ENCODE peak calls at places on chromosome 13, in five cellular contexts. One of them, this sample, is unnamed.
A peak's percentile ranks its signal among the peaks of the same experiment; 100 is the strongest.

GRCh38 chr13:44155422-44156293 is 218.0 kb upstream of the SERP2 start:
- DNase-seq in iPS DF 6.9: no peak
- DNase-seq in astrocyte of the spinal cord: peak; percentile 39
- DNase-seq in lower leg skin: peak; percentile 88
- DNase-seq in H7: peak; percentile 43
- DNase-seq in this sample: peak; percentile 43

GRCh38 chr13:110820311-110820710 is 94.6 kb downstream of the ANKRD10 start:
- DNase-seq in iPS DF 6.9: no peak
- DNase-seq in astrocyte of the spinal cord: no peak
- DNase-seq in lower leg skin: no peak
- DNase-seq in H7: peak; percentile 53
- DNase-seq in this sample: no peak

GRCh38 chr13:44426461-44426860 is 52.8 kb downstream of the SERP2 start:
- DNase-seq in astrocyte of the spinal cord: no peak
- DNase-seq in H7: no peak
- DNase-seq in lower leg skin: peak; percentile 70
- DNase-seq in iPS DF 6.9: no peak
- DNase-seq in this sample: no peak

GRCh38 chr13:111903143-111903542 is 163.8 kb upstream of the SOX1 start:
- DNase-seq in astrocyte of the spinal cord: no peak
- DNase-seq in iPS DF 6.9: no peak
- DNase-seq in lower leg skin: peak; percentile 40
- DNase-seq in H7: no peak
- DNase-seq in this sample: peak; percentile 14

GRCh38 chr13:66489586-66489985 is 740.5 kb downstream of the PCDH9 start:
- DNase-seq in iPS DF 6.9: no peak
- DNase-seq in astrocyte of the spinal cord: no peak
- DNase-seq in lower leg skin: no peak
- DNase-seq in H7: no peak
- DNase-seq in this sample: no peak

GRCh38 chr13:73173160-73173905 is 114.5 kb downstream of the KLF5 start:
- DNase-seq in lower leg skin: no peak
- DNase-seq in H7: no peak
- DNase-seq in iPS DF 6.9: no peak
- DNase-seq in astrocyte of the spinal cord: no peak
- DNase-seq in this sample: no peak

GRCh38 chr13:34124912-34125311 is 307.0 kb downstream of the RFC3 start:
- DNase-seq in H7: no peak
- DNase-seq in iPS DF 6.9: no peak
- DNase-seq in astrocyte of the spinal cord: no peak
- DNase-seq in lower leg skin: no peak
- DNase-seq in this sample: no peak

GRCh38 chr13:47798906-47799305 is 202.2 kb downstream of the SUCLA2 start:
- DNase-seq in astrocyte of the spinal cord: peak; percentile 25
- DNase-seq in lower leg skin: no peak
- DNase-seq in H7: peak; percentile 10
- DNase-seq in iPS DF 6.9: no peak
- DNase-seq in this sample: peak; percentile 19

GRCh38 chr13:49495783-49496762 is at the start of gene PHF11:
- DNase-seq in astrocyte of the spinal cord: peak; percentile 70
- DNase-seq in H7: peak; percentile 91
- DNase-seq in lower leg skin: peak; percentile 96
- DNase-seq in iPS DF 6.9: no peak
- DNase-seq in this sample: peak; percentile 89

GRCh38 chr13:21010621-21011020 is 50.8 kb downstream of the LATS2 start:
- DNase-seq in iPS DF 6.9: no peak
- DNase-seq in lower leg skin: peak; percentile 9
- DNase-seq in astrocyte of the spinal cord: no peak
- DNase-seq in H7: no peak
- DNase-seq in this sample: peak; percentile 49

GRCh38 chr13:61927648-61928047 is 512.0 kb upstream of the PCDH20 start:
- DNase-seq in H7: no peak
- DNase-seq in iPS DF 6.9: no peak
- DNase-seq in astrocyte of the spinal cord: no peak
- DNase-seq in lower leg skin: no peak
- DNase-seq in this sample: no peak

GRCh38 chr13:65892859-65893258 is 1337.3 kb downstream of the PCDH9 start:
- DNase-seq in astrocyte of the spinal cord: no peak
- DNase-seq in lower leg skin: no peak
- DNase-seq in iPS DF 6.9: no peak
- DNase-seq in H7: no peak
- DNase-seq in this sample: no peak

DNA sequence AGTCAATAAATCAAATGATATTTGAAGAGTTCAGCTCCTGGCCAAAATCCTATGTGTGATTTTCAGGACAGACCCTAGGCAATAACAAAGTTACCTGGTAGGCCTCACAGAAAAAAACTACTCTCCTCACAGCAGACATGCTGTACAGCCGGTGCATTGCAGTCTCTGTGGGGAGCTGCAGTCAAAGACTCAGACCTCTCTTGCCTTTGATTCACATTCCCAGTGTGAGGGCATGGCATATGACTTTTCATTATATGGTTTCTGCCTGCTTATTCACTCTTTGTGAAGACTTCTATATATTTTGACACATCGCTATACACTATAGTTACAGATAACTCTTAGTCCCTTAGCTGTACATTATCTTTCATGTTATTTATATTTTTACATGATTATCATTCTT is 2684.3 kb upstream of the PCDH20 start:
- DNase-seq in H7: no peak
- DNase-seq in astrocyte of the spinal cord: no peak
- DNase-seq in iPS DF 6.9: no peak
- DNase-seq in lower leg skin: no peak
- DNase-seq in this sample: no peak
- H3K4me3 ChIP-seq in H7: no peak overlapping the region
- H3K4me3 ChIP-seq in astrocyte of the spinal cord: no peak overlapping the region
- H3K4me3 ChIP-seq in iPS DF 6.9: no peak overlapping the region
- H3K4me3 ChIP-seq in lower leg skin: no peak overlapping the region
- H3K4me3 ChIP-seq in this sample: no peak overlapping the region

GRCh38 chr13:50991624-50992610 is 82.3 kb downstream of the RNASEH2B start:
- DNase-seq in H7: no peak
- DNase-seq in astrocyte of the spinal cord: peak; percentile 16
- DNase-seq in iPS DF 6.9: no peak
- DNase-seq in lower leg skin: no peak
- DNase-seq in this sample: peak; percentile 29
- H3K4me3 ChIP-seq in H7: no peak overlapping the region
- H3K4me3 ChIP-seq in astrocyte of the spinal cord: no peak overlapping the region
- H3K4me3 ChIP-seq in iPS DF 6.9: no peak overlapping the region
- H3K4me3 ChIP-seq in lower leg skin: no peak overlapping the region
- H3K4me3 ChIP-seq in this sample: no peak overlapping the region

GRCh38 chr13:94641432-94641941 is 39.8 kb downstream of the GPR180 start:
- DNase-seq in astrocyte of the spinal cord: peak; percentile 86
- DNase-seq in lower leg skin: no peak
- DNase-seq in iPS DF 6.9: no peak
- DNase-seq in H7: no peak
- DNase-seq in this sample: peak; percentile 84
- H3K4me3 ChIP-seq in astrocyte of the spinal cord: peak overlapping the region; percentile 14
- H3K4me3 ChIP-seq in lower leg skin: no peak overlapping the region
- H3K4me3 ChIP-seq in iPS DF 6.9: no peak overlapping the region
- H3K4me3 ChIP-seq in H7: no peak overlapping the region
- H3K4me3 ChIP-seq in this sample: peak overlapping the region; percentile 9

DNA sequence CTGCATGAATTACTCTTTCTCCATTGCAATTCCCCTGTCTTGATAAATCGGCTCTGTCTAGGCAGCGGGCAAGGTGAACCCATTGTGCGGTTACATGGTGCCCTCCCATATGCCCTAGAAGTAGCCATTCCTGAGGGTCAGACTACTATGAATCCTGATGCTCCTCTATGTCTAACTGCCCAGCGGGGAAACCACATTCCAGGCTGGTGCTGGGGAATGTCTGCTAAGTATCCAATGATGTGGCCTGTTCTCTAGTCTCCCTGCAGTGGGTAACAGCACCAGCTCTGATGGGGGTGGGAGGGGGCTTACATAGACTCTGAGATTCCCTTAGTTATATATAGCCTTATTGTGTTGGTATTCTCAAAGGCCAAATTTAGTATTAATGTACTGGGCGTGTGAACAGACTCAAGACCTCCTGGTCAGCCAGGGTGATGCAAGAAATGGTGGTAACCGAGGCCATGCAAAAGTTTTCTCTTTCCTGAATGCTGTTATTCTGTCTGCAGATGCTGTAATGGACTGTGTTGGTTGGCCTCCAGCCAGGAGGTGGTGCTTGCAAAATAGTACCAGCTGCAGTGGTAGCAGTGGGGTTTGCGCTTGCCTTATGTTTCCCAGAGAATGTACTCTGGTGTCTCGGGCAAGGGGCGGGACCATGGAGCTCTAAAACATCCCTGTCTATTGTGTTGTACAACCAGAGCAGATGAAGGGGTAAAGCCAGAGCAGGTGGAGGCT is 564.9 kb upstream of the SLITRK1 start:
- DNase-seq in astrocyte of the spinal cord: peak; percentile 31
- DNase-seq in lower leg skin: no peak
- DNase-seq in iPS DF 6.9: no peak
- DNase-seq in H7: no peak
- DNase-seq in this sample: no peak
- H3K4me3 ChIP-seq in astrocyte of the spinal cord: no peak overlapping the region
- H3K4me3 ChIP-seq in lower leg skin: peak overlapping the region; percentile 11
- H3K4me3 ChIP-seq in iPS DF 6.9: no peak overlapping the region
- H3K4me3 ChIP-seq in H7: no peak overlapping the region
- H3K4me3 ChIP-seq in this sample: no peak overlapping the region

GRCh38 chr13:51882570-51883225 is 20.9 kb downstream of the CCDC70 start:
- DNase-seq in iPS DF 6.9: no peak
- DNase-seq in H7: no peak
- DNase-seq in lower leg skin: no peak
- DNase-seq in astrocyte of the spinal cord: no peak
- DNase-seq in this sample: no peak

GRCh38 chr13:51881296-51881695 is 19.5 kb downstream of the CCDC70 start:
- DNase-seq in H7: no peak
- DNase-seq in astrocyte of the spinal cord: no peak
- DNase-seq in iPS DF 6.9: no peak
- DNase-seq in lower leg skin: no peak
- DNase-seq in this sample: no peak

GRCh38 chr13:51883226-51883600 is 21.4 kb downstream of the CCDC70 start:
- DNase-seq in iPS DF 6.9: no peak
- DNase-seq in H7: no peak
- DNase-seq in lower leg skin: no peak
- DNase-seq in astrocyte of the spinal cord: no peak
- DNase-seq in this sample: no peak

GRCh38 chr13:51887441-51887840 is 25.7 kb downstream of the CCDC70 start:
- DNase-seq in lower leg skin: peak; percentile 6
- DNase-seq in iPS DF 6.9: no peak
- DNase-seq in astrocyte of the spinal cord: no peak
- DNase-seq in H7: no peak
- DNase-seq in this sample: no peak

DNA sequence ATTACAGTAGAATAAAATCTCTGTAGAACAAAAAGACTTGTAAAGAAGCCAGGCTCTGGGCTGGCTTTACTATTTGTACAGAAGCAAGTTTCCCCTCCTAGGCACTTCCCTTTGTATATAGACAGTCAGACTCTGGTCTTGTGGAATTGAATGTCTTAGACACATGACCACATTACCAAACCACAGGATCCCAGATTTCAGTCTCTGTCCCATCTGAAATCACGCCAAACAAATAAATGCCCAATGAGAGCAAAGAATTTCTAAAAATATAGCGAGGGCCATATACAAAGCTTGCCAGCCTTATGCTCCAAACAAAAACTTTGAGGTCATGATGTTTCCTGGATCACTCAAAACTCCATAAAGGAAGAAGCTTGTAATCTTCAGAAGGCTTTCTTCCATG is 23.9 kb downstream of the CCDC70 start:
- DNase-seq in lower leg skin: no peak
- DNase-seq in iPS DF 6.9: no peak
- DNase-seq in astrocyte of the spinal cord: no peak
- DNase-seq in H7: no peak
- DNase-seq in this sample: no peak
- H3K4me3 ChIP-seq in lower leg skin: no peak overlapping the region
- H3K4me3 ChIP-seq in iPS DF 6.9: no peak overlapping the region
- H3K4me3 ChIP-seq in astrocyte of the spinal cord: no peak overlapping the region
- H3K4me3 ChIP-seq in H7: no peak overlapping the region
- H3K4me3 ChIP-seq in this sample: no peak overlapping the region

GRCh38 chr13:114279146-114279545 is 2.3 kb upstream of the UPF3A start:
- DNase-seq in astrocyte of the spinal cord: no peak
- DNase-seq in lower leg skin: no peak
- DNase-seq in iPS DF 6.9: no peak
- DNase-seq in H7: no peak
- DNase-seq in this sample: no peak

GRCh38 chr13:114283581-114283980 is 2.2 kb downstream of the UPF3A start:
- DNase-seq in H7: no peak
- DNase-seq in lower leg skin: no peak
- DNase-seq in astrocyte of the spinal cord: no peak
- DNase-seq in iPS DF 6.9: no peak
- DNase-seq in this sample: peak; percentile 17

GRCh38 chr13:114281351-114282142 is at the start of gene UPF3A:
- DNase-seq in iPS DF 6.9: peak; percentile 54
- DNase-seq in astrocyte of the spinal cord: peak; percentile 96
- DNase-seq in H7: peak; percentile 96
- DNase-seq in lower leg skin: peak; percentile 98
- DNase-seq in this sample: peak; percentile 93

GRCh38 chr13:114282143-114282685 is 813 bp downstream of the UPF3A start:
- DNase-seq in iPS DF 6.9: no peak
- DNase-seq in astrocyte of the spinal cord: peak; percentile 81
- DNase-seq in lower leg skin: peak; percentile 88
- DNase-seq in H7: peak; percentile 87
- DNase-seq in this sample: peak; percentile 87

DNA sequence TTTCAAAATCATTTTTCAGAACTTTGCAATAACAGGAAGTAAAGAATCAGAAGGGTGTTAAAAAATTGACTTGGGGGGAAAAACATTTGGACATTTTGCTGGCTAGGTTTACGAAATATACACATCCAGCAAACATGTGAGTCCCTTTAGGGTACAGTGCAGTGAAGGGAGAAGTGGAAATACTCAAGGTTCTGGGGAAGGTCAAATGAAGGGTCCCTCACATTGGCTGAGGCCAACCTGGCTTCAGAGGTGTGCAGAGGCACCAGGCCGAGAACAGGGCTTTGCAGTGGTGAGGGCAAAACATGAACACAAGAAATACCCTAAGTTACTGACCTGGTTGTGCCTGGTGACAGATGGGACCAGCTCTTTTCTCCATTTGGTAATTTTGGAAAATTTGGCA is 1.6 kb upstream of the UPF3A start:
- DNase-seq in astrocyte of the spinal cord: no peak
- DNase-seq in lower leg skin: no peak
- DNase-seq in H7: no peak
- DNase-seq in iPS DF 6.9: no peak
- DNase-seq in this sample: peak; percentile 14
- H3K4me3 ChIP-seq in astrocyte of the spinal cord: no peak overlapping the region
- H3K4me3 ChIP-seq in lower leg skin: no peak overlapping the region
- H3K4me3 ChIP-seq in H7: no peak overlapping the region
- H3K4me3 ChIP-seq in iPS DF 6.9: no peak overlapping the region
- H3K4me3 ChIP-seq in this sample: no peak overlapping the region

GRCh38 chr13:113431171-113431570 is 22.1 kb downstream of the ADPRHL1 start:
- DNase-seq in H7: no peak
- DNase-seq in iPS DF 6.9: no peak
- DNase-seq in lower leg skin: no peak
- DNase-seq in astrocyte of the spinal cord: no peak
- DNase-seq in this sample: no peak

GRCh38 chr13:113428469-113428865 is 24.8 kb downstream of the ADPRHL1 start:
- DNase-seq in lower leg skin: no peak
- DNase-seq in astrocyte of the spinal cord: no peak
- DNase-seq in H7: no peak
- DNase-seq in iPS DF 6.9: no peak
- DNase-seq in this sample: no peak

GRCh38 chr13:113429608-113429985 is 23.7 kb downstream of the ADPRHL1 start:
- DNase-seq in iPS DF 6.9: no peak
- DNase-seq in lower leg skin: no peak
- DNase-seq in astrocyte of the spinal cord: no peak
- DNase-seq in H7: no peak
- DNase-seq in this sample: no peak

GRCh38 chr13:113428871-113429607 is 24.2 kb downstream of the ADPRHL1 start:
- DNase-seq in lower leg skin: no peak
- DNase-seq in H7: no peak
- DNase-seq in astrocyte of the spinal cord: no peak
- DNase-seq in iPS DF 6.9: no peak
- DNase-seq in this sample: no peak

GRCh38 chr13:113430378-113431110 is 22.7 kb downstream of the ADPRHL1 start:
- DNase-seq in H7: no peak
- DNase-seq in lower leg skin: no peak
- DNase-seq in astrocyte of the spinal cord: no peak
- DNase-seq in iPS DF 6.9: no peak
- DNase-seq in this sample: no peak
- H3K4me3 ChIP-seq in H7: no peak overlapping the region
- H3K4me3 ChIP-seq in lower leg skin: no peak overlapping the region
- H3K4me3 ChIP-seq in astrocyte of the spinal cord: no peak overlapping the region
- H3K4me3 ChIP-seq in iPS DF 6.9: no peak overlapping the region
- H3K4me3 ChIP-seq in this sample: no peak overlapping the region